ENCODE peak calls at places on chromosomes 3 and 15, in ten cellular contexts. N is NCI-H1417; G is T-cell; P is SHP77 treated with DMSO at 0.1 percent for 48 hours; K is epithelial cell of prostate; O is Daoy; M is cerebellar cortex; W is GM19239; E is SK-MEL-5; V is activated CD4-positive, alpha-beta T cell treated with anti-CD3 and anti-CD28 coated beads, Interleukin-2, amount 50 U/mL, for 48 hours. U is an unnamed sample.

GRCh38 chr3:60000311-60001105 is 950.7 kb upstream of the CFAP20DC start:
- DNase-seq in M (peak; percentile 84), O (no peak), V (no peak), G (no peak), N (no peak), P (no peak), E (no peak), W (no peak), K (no peak), U (no peak)

GRCh38 chr3:103410231-103410630 is 975.4 kb downstream of the ZPLD1 start:
- DNase-seq in P (no peak), M (no peak), O (no peak), E (peak; percentile 23), V (no peak), N (no peak), K (no peak), W (no peak), G (no peak), U (no peak)

GRCh38 chr15:90451215-90451850 is 63.3 kb downstream of the IQGAP1 start:
- DNase-seq in V (no peak), G (no peak), P (no peak), O (peak; percentile 56), E (no peak), M (no peak), K (no peak), N (peak; percentile 34), W (no peak), U (no peak)

GRCh38 chr3:126706631-126707030 is 2.6 kb downstream of the CHCHD6 start:
- DNase-seq in O (no peak), E (no peak), M (no peak), G (no peak), P (no peak), N (no peak), W (no peak), K (no peak), V (no peak), U (no peak)

GRCh38 chr3:106212658-106213222 is 343.9 kb upstream of the CBLB start:
- DNase-seq in K (peak; percentile 10), P (no peak), N (no peak), E (no peak), V (no peak), M (no peak), G (no peak), W (no peak), O (no peak), U (no peak)

GRCh38 chr15:89167267-89168176 is 53.9 kb downstream of the RLBP1 start:
- DNase-seq in N (no peak), M (no peak), O (peak; percentile 81), V (peak; percentile 72), G (no peak), K (peak; percentile 76), W (peak; percentile 17), E (no peak), P (no peak), U (peak; percentile 61)

GRCh38 chr15:58243083-58243482 is 104.9 kb downstream of the AQP9 start:
- DNase-seq in P (peak; percentile 52), N (peak; percentile 85), W (no peak), V (no peak), E (no peak), G (no peak), K (no peak), O (no peak), M (peak; percentile 77), U (no peak)

GRCh38 chr15:100877551-100877950 is 2.1 kb upstream of the ALDH1A3 start:
- DNase-seq in V (no peak), E (no peak), P (no peak), N (peak; percentile 82), W (no peak), K (peak; percentile 92), G (no peak), M (no peak), O (no peak), U (no peak)

GRCh38 chr3:127091376-127091775 is 101.6 kb upstream of the PRR23E start:
- DNase-seq in K (no peak), N (no peak), V (no peak), P (no peak), O (no peak), M (no peak), E (no peak), G (no peak), W (no peak), U (no peak)

GRCh38 chr3:14113964-14114667 is 10.6 kb downstream of the CHCHD4 start:
- DNase-seq in G (no peak), M (no peak), W (no peak), P (no peak), O (no peak), N (no peak), E (peak; percentile 35), V (no peak), K (no peak), U (no peak)